ENCODE peak calls at places on chromosomes 2 and 18, in six cellular contexts. One of them, this sample, is unnamed.

GRCh38 chr2:85195956-85196355 is 62.8 kb downstream of the TCF7L1 start:
- DNase-seq in ELF-1: no peak
- DNase-seq in type B pancreatic cell: no peak
- DNase-seq in cardiac septum: no peak
- DNase-seq in uterus: no peak
- DNase-seq in pulmonary artery endothelial cell: no peak
- DNase-seq in this sample: no peak

GRCh38 chr2:160175169-160176130 is 24.6 kb downstream of the ITGB6 start:
- DNase-seq in type B pancreatic cell: no peak
- DNase-seq in ELF-1: no peak
- DNase-seq in pulmonary artery endothelial cell: no peak
- DNase-seq in uterus: no peak
- DNase-seq in cardiac septum: no peak
- DNase-seq in this sample: no peak

GRCh38 chr2:240589381-240589780 is 2.8 kb downstream of the CAPN10 start:
- DNase-seq in type B pancreatic cell: no peak
- DNase-seq in uterus: no peak
- DNase-seq in pulmonary artery endothelial cell: no peak
- DNase-seq in ELF-1: no peak
- DNase-seq in cardiac septum: peak
- DNase-seq in this sample: peak

GRCh38 chr2:96345868-96346452 is 10.4 kb downstream of the NCAPH start:
- DNase-seq in type B pancreatic cell: no peak
- DNase-seq in ELF-1: no peak
- DNase-seq in cardiac septum: no peak
- DNase-seq in uterus: no peak
- DNase-seq in pulmonary artery endothelial cell: no peak
- DNase-seq in this sample: no peak

GRCh38 chr18:9782073-9782857 is 74.2 kb downstream of the RAB31 start:
- DNase-seq in pulmonary artery endothelial cell: no peak
- DNase-seq in ELF-1: no peak
- DNase-seq in uterus: no peak
- DNase-seq in type B pancreatic cell: no peak
- DNase-seq in cardiac septum: no peak
- DNase-seq in this sample: no peak

GRCh38 chr2:182242561-182242960 is 184.3 kb downstream of the PDE1A start:
- DNase-seq in ELF-1: no peak
- DNase-seq in pulmonary artery endothelial cell: no peak
- DNase-seq in cardiac septum: no peak
- DNase-seq in uterus: no peak
- DNase-seq in type B pancreatic cell: no peak
- DNase-seq in this sample: no peak

GRCh38 chr2:37148325-37148724 is 8.5 kb downstream of the EIF2AK2 start:
- DNase-seq in pulmonary artery endothelial cell: no peak
- DNase-seq in ELF-1: no peak
- DNase-seq in uterus: no peak
- DNase-seq in cardiac septum: no peak
- DNase-seq in type B pancreatic cell: no peak
- DNase-seq in this sample: no peak

GRCh38 chr2:32357545-32358482 is 991 bp downstream of the BIRC6 start:
- DNase-seq in pulmonary artery endothelial cell: no peak
- DNase-seq in uterus: peak
- DNase-seq in cardiac septum: peak
- DNase-seq in type B pancreatic cell: no peak
- DNase-seq in ELF-1: peak
- DNase-seq in this sample: peak

GRCh38 chr2:89842180-89842908 is 1150.9 kb downstream of the RPIA start:
- DNase-seq in pulmonary artery endothelial cell: no peak
- DNase-seq in uterus: no peak
- DNase-seq in ELF-1: no peak
- DNase-seq in type B pancreatic cell: no peak
- DNase-seq in cardiac septum: peak
- DNase-seq in this sample: no peak

GRCh38 chr2:220221904-220222495 is 594.6 kb downstream of the SLC4A3 start:
- DNase-seq in cardiac septum: no peak
- DNase-seq in ELF-1: no peak
- DNase-seq in pulmonary artery endothelial cell: no peak
- DNase-seq in type B pancreatic cell: no peak
- DNase-seq in uterus: no peak
- DNase-seq in this sample: no peak

GRCh38 chr2:96400049-96401000 is 64.8 kb downstream of the NCAPH start:
- DNase-seq in pulmonary artery endothelial cell: no peak
- DNase-seq in cardiac septum: no peak
- DNase-seq in type B pancreatic cell: no peak
- DNase-seq in uterus: no peak
- DNase-seq in ELF-1: no peak
- DNase-seq in this sample: no peak

GRCh38 chr18:47898055-47898454 is 32.4 kb downstream of the SMAD2 start:
- DNase-seq in uterus: no peak
- DNase-seq in type B pancreatic cell: no peak
- DNase-seq in pulmonary artery endothelial cell: peak
- DNase-seq in ELF-1: no peak
- DNase-seq in cardiac septum: no peak
- DNase-seq in this sample: no peak

GRCh38 chr2:195532628-195533271 is 124.3 kb upstream of the SLC39A10 start:
- DNase-seq in ELF-1: no peak
- DNase-seq in type B pancreatic cell: no peak
- DNase-seq in cardiac septum: no peak
- DNase-seq in pulmonary artery endothelial cell: no peak
- DNase-seq in uterus: no peak
- DNase-seq in this sample: no peak

GRCh38 chr18:53191634-53192033 is 851.6 kb downstream of the DCC start:
- DNase-seq in cardiac septum: no peak
- DNase-seq in pulmonary artery endothelial cell: no peak
- DNase-seq in uterus: no peak
- DNase-seq in ELF-1: no peak
- DNase-seq in type B pancreatic cell: no peak
- DNase-seq in this sample: no peak

GRCh38 chr2:206585335-206585734 is 57.0 kb upstream of the FAM237A start:
- DNase-seq in ELF-1: no peak
- DNase-seq in type B pancreatic cell: no peak
- DNase-seq in cardiac septum: no peak
- DNase-seq in pulmonary artery endothelial cell: no peak
- DNase-seq in uterus: no peak
- DNase-seq in this sample: no peak

GRCh38 chr2:112187805-112188596 is 49.8 kb downstream of the FBLN7 start:
- DNase-seq in type B pancreatic cell: no peak
- DNase-seq in uterus: no peak
- DNase-seq in cardiac septum: no peak
- DNase-seq in ELF-1: no peak
- DNase-seq in pulmonary artery endothelial cell: peak
- DNase-seq in this sample: no peak

This sample was measured in sciatic nerve.